ENCODE peak calls at places on chromosomes 2 and 18, in six cellular contexts. K is HuH-7; A is islet precursor cell; R is frontal cortex; Q is stimulated activated CD4-positive, alpha-beta T cell treated with anti-CD3 and anti-CD28 coated beads, Interleukin-4, amount 100 ng/mL, for 4 hours; I is H54. Z is an unnamed sample.
A peak's percentile ranks its signal among the peaks of the same experiment; 100 is the strongest.

GRCh38 chr2:186485576-186485870 is 537 bp upstream of the ZC3H15 start:
- DNase-seq in K (no peak), A (no peak), R (no peak), Q (no peak), I (no peak), Z (no peak)

GRCh38 chr2:86790134-86790827 is 432 bp downstream of the CD8A start:
- DNase-seq in K (no peak), A (no peak), R (no peak), Q (no peak), I (no peak), Z (no peak)

GRCh38 chr2:230661072-230661957 is 51.3 kb upstream of the CAB39 start:
- DNase-seq in K (no peak), A (no peak), R (no peak), Q (no peak), I (no peak), Z (peak; percentile 21)

GRCh38 chr2:2041256-2041824 is 289.7 kb downstream of the MYT1L start:
- DNase-seq in K (no peak), A (no peak), R (no peak), Q (no peak), I (no peak), Z (no peak)

GRCh38 chr2:241009601-241010530 is 11.4 kb downstream of the SNED1 start:
- DNase-seq in K (no peak), A (peak; percentile 86), R (peak; percentile 66), Q (no peak), I (peak; percentile 87), Z (no peak)

GRCh38 chr18:61580061-61580460 is 246.8 kb downstream of the CDH20 start:
- DNase-seq in K (no peak), A (no peak), R (no peak), Q (no peak), I (no peak), Z (no peak)

GRCh38 chr18:34342960-34343359 is 118.2 kb upstream of the NOL4 start:
- DNase-seq in K (no peak), A (peak; percentile 76), R (no peak), Q (no peak), I (peak; percentile 3), Z (no peak)

GRCh38 chr2:206064077-206064476 is 21.9 kb downstream of the INO80D start:
- DNase-seq in K (no peak), A (no peak), R (no peak), Q (no peak), I (no peak), Z (no peak)

GRCh38 chr2:10655841-10656225 is 33.9 kb downstream of the NOL10 start:
- DNase-seq in K (no peak), A (no peak), R (no peak), Q (no peak), I (no peak), Z (no peak)

GRCh38 chr2:10043906-10044601 is 704 bp downstream of the KLF11 start:
- DNase-seq in K (peak; percentile 79), A (peak; percentile 95), R (peak; percentile 93), Q (peak; percentile 99), I (peak; percentile 97), Z (peak; percentile 87)

GRCh38 chr2:63665091-63665490 is 76.3 kb downstream of the MDH1 start:
- DNase-seq in K (no peak), A (no peak), R (no peak), Q (no peak), I (no peak), Z (no peak)

GRCh38 chr2:80454628-80455027 is 150.1 kb upstream of the LRRTM1 start:
- DNase-seq in K (no peak), A (no peak), R (peak; percentile 10), Q (no peak), I (no peak), Z (no peak)

GRCh38 chr2:216536725-216537124 is 38.1 kb downstream of the RPL37A start:
- DNase-seq in K (no peak), A (peak; percentile 70), R (no peak), Q (no peak), I (no peak), Z (no peak)

GRCh38 chr2:24111407-24111861 is 11.7 kb downstream of the PFN4 start:
- DNase-seq in K (no peak), A (no peak), R (no peak), Q (no peak), I (no peak), Z (no peak)

GRCh38 chr18:73728657-73729056 is 419.0 kb downstream of the FBXO15 start:
- DNase-seq in K (no peak), A (no peak), R (no peak), Q (no peak), I (no peak), Z (no peak)

GRCh38 chr18:77181950-77182707 is 49.5 kb upstream of the MBP start:
- DNase-seq in K (no peak), A (no peak), R (no peak), Q (no peak), I (no peak), Z (no peak)

GRCh38 chr2:5145053-5145452 is 547.1 kb upstream of the SOX11 start:
- DNase-seq in K (no peak), A (no peak), R (no peak), Q (no peak), I (no peak), Z (no peak)

GRCh38 chr2:45891719-45892118 is 240.2 kb downstream of the PRKCE start:
- DNase-seq in K (no peak), A (no peak), R (no peak), Q (no peak), I (no peak), Z (no peak)

GRCh38 chr18:23805898-23806297 is 116.6 kb downstream of the LAMA3 start:
- DNase-seq in K (no peak), A (no peak), R (no peak), Q (no peak), I (no peak), Z (no peak)

GRCh38 chr18:61653823-61654551 is 238.8 kb downstream of the RNF152 start:
- DNase-seq in K (no peak), A (no peak), R (no peak), Q (no peak), I (no peak), Z (no peak)

GRCh38 chr2:67516899-67517530 is 119.9 kb downstream of the ETAA1 start:
- DNase-seq in K (no peak), A (no peak), R (no peak), Q (no peak), I (no peak), Z (no peak)

GRCh38 chr2:240728827-240729226 is 37.2 kb downstream of the AQP12A start:
- DNase-seq in K (no peak), A (peak; percentile 86), R (no peak), Q (no peak), I (no peak), Z (no peak)

GRCh38 chr2:1854747-1855146 is 110.4 kb upstream of the PXDN start:
- DNase-seq in K (peak; percentile 20), A (peak; percentile 86), R (peak; percentile 70), Q (no peak), I (no peak), Z (no peak)

GRCh38 chr2:185222311-185222710 is 516.3 kb upstream of the FSIP2 start:
- DNase-seq in K (no peak), A (no peak), R (no peak), Q (no peak), I (no peak), Z (no peak)

GRCh38 chr2:205198130-205198505 is 484.2 kb upstream of the NRP2 start:
- DNase-seq in K (no peak), A (no peak), R (no peak), Q (no peak), I (peak; percentile 9), Z (no peak)

GRCh38 chr2:235605999-235606715 is 112.3 kb downstream of the AGAP1 start:
- DNase-seq in K (no peak), A (no peak), R (no peak), Q (no peak), I (no peak), Z (no peak)

GRCh38 chr2:64649013-64649484 is 4.7 kb downstream of the SERTAD2 start:
- DNase-seq in K (no peak), A (no peak), R (no peak), Q (no peak), I (no peak), Z (no peak)

GRCh38 chr2:23456881-23457760 is 72.1 kb downstream of the KLHL29 start:
- DNase-seq in K (no peak), A (no peak), R (no peak), Q (no peak), I (peak; percentile 35), Z (no peak)

GRCh38 chr2:29206941-29207340 is 91.7 kb downstream of the CLIP4 start:
- DNase-seq in K (peak; percentile 15), A (no peak), R (no peak), Q (no peak), I (no peak), Z (no peak)